ENCODE peak calls at places on chromosomes 4 and X, in ten cellular contexts. One of them, this sample, is unnamed.

GRCh38 chr4:47215759-47216158 is 184.4 kb downstream of the GABRB1 start:
- DNase-seq in NCI-H2081: no peak
- DNase-seq in hippocampal formation: no peak
- DNase-seq in HCT116: no peak
- DNase-seq in lower leg skin: no peak
- DNase-seq in iris pigment epithelial cell: peak
- DNase-seq in KG1: no peak
- DNase-seq in AG08395: no peak
- DNase-seq in bronchial epithelial cell: no peak
- DNase-seq in NCI-H524: no peak
- DNase-seq in this sample: no peak

GRCh38 chr4:39658756-39659155 is 20.1 kb upstream of the SMIM14 start:
- DNase-seq in NCI-H2081: no peak
- DNase-seq in AG08395: no peak
- DNase-seq in lower leg skin: no peak
- DNase-seq in KG1: no peak
- DNase-seq in hippocampal formation: no peak
- DNase-seq in NCI-H524: no peak
- DNase-seq in bronchial epithelial cell: no peak
- DNase-seq in iris pigment epithelial cell: peak
- DNase-seq in HCT116: no peak
- DNase-seq in this sample: no peak

GRCh38 chrX:78455901-78456300 is 128.5 kb upstream of the CYSLTR1 start:
- DNase-seq in NCI-H524: no peak
- DNase-seq in AG08395: peak
- DNase-seq in bronchial epithelial cell: peak
- DNase-seq in lower leg skin: no peak
- DNase-seq in KG1: no peak
- DNase-seq in HCT116: no peak
- DNase-seq in iris pigment epithelial cell: no peak
- DNase-seq in hippocampal formation: no peak
- DNase-seq in NCI-H2081: no peak
- DNase-seq in this sample: no peak

GRCh38 chrX:124211312-124211942 is 121.0 kb upstream of the TEX13D start:
- DNase-seq in iris pigment epithelial cell: peak
- DNase-seq in KG1: no peak
- DNase-seq in HCT116: peak
- DNase-seq in AG08395: peak
- DNase-seq in NCI-H524: peak
- DNase-seq in bronchial epithelial cell: peak
- DNase-seq in hippocampal formation: no peak
- DNase-seq in NCI-H2081: peak
- DNase-seq in lower leg skin: no peak
- DNase-seq in this sample: peak

GRCh38 chrX:154096140-154097002 is 1.1 kb downstream of the MECP2 start:
- DNase-seq in hippocampal formation: no peak
- DNase-seq in lower leg skin: no peak
- DNase-seq in AG08395: peak
- DNase-seq in NCI-H524: peak
- DNase-seq in KG1: no peak
- DNase-seq in NCI-H2081: no peak
- DNase-seq in HCT116: no peak
- DNase-seq in iris pigment epithelial cell: peak
- DNase-seq in bronchial epithelial cell: no peak
- DNase-seq in this sample: peak

GRCh38 chrX:3066555-3066954 is 25.3 kb downstream of the ARSF start:
- DNase-seq in NCI-H2081: no peak
- DNase-seq in AG08395: peak
- DNase-seq in lower leg skin: peak
- DNase-seq in iris pigment epithelial cell: peak
- DNase-seq in KG1: no peak
- DNase-seq in HCT116: no peak
- DNase-seq in bronchial epithelial cell: peak
- DNase-seq in NCI-H524: peak
- DNase-seq in hippocampal formation: peak
- DNase-seq in this sample: no peak

GRCh38 chrX:45009371-45010000 is 136.5 kb downstream of the KDM6A start:
- DNase-seq in lower leg skin: no peak
- DNase-seq in iris pigment epithelial cell: peak
- DNase-seq in AG08395: peak
- DNase-seq in NCI-H524: no peak
- DNase-seq in bronchial epithelial cell: peak
- DNase-seq in KG1: no peak
- DNase-seq in NCI-H2081: no peak
- DNase-seq in HCT116: no peak
- DNase-seq in hippocampal formation: no peak
- DNase-seq in this sample: no peak

GRCh38 chr4:139768913-139769312 is 103.3 kb downstream of the MGST2 start:
- DNase-seq in bronchial epithelial cell: peak
- DNase-seq in hippocampal formation: no peak
- DNase-seq in lower leg skin: no peak
- DNase-seq in HCT116: no peak
- DNase-seq in NCI-H524: no peak
- DNase-seq in NCI-H2081: peak
- DNase-seq in KG1: no peak
- DNase-seq in AG08395: no peak
- DNase-seq in iris pigment epithelial cell: no peak
- DNase-seq in this sample: peak

GRCh38 chr4:60989141-60989540 is 211.0 kb upstream of the ADGRL3 start:
- DNase-seq in iris pigment epithelial cell: no peak
- DNase-seq in HCT116: no peak
- DNase-seq in KG1: no peak
- DNase-seq in lower leg skin: no peak
- DNase-seq in AG08395: no peak
- DNase-seq in hippocampal formation: no peak
- DNase-seq in bronchial epithelial cell: peak
- DNase-seq in NCI-H2081: no peak
- DNase-seq in NCI-H524: no peak
- DNase-seq in this sample: no peak

This sample was measured in erythroblast.